ENCODE peak calls at places on chromosome 16, in eight cellular contexts. One of them, this sample, is unnamed.

GRCh38 chr16:88859381-88860091 is 2.6 kb downstream of the TRAPPC2L start:
- DNase-seq in thoracic aorta: no peak
- DNase-seq in CD8-positive, alpha-beta T cell: no peak
- DNase-seq in CD4-positive, alpha-beta memory T cell: no peak
- DNase-seq in endothelial cell of umbilical vein: no peak
- DNase-seq in K562: no peak
- DNase-seq in ovary: no peak
- DNase-seq in vagina: no peak
- DNase-seq in this sample: no peak

GRCh38 chr16:88784074-88784855 is 755 bp downstream of the PIEZO1 start:
- DNase-seq in thoracic aorta: no peak
- DNase-seq in CD4-positive, alpha-beta memory T cell: peak; percentile 43
- DNase-seq in vagina: no peak
- DNase-seq in K562: peak; percentile 77
- DNase-seq in ovary: peak; percentile 82
- DNase-seq in CD8-positive, alpha-beta T cell: no peak
- DNase-seq in endothelial cell of umbilical vein: peak; percentile 65
- DNase-seq in this sample: peak; percentile 71

GRCh38 chr16:88440111-88440510 is 13.0 kb upstream of the ZFPM1 start:
- DNase-seq in ovary: no peak
- DNase-seq in thoracic aorta: no peak
- DNase-seq in CD8-positive, alpha-beta T cell: no peak
- DNase-seq in CD4-positive, alpha-beta memory T cell: no peak
- DNase-seq in K562: no peak
- DNase-seq in endothelial cell of umbilical vein: no peak
- DNase-seq in vagina: no peak
- DNase-seq in this sample: no peak

GRCh38 chr16:30692381-30693074 is 6.4 kb upstream of the SRCAP start:
- DNase-seq in thoracic aorta: no peak
- DNase-seq in CD8-positive, alpha-beta T cell: no peak
- DNase-seq in vagina: no peak
- DNase-seq in CD4-positive, alpha-beta memory T cell: no peak
- DNase-seq in ovary: no peak
- DNase-seq in endothelial cell of umbilical vein: no peak
- DNase-seq in K562: no peak
- DNase-seq in this sample: no peak

GRCh38 chr16:84266451-84266850 is 26.6 kb upstream of the KCNG4 start:
- DNase-seq in vagina: no peak
- DNase-seq in CD4-positive, alpha-beta memory T cell: peak; percentile 17
- DNase-seq in CD8-positive, alpha-beta T cell: no peak
- DNase-seq in endothelial cell of umbilical vein: peak; percentile 71
- DNase-seq in K562: peak; percentile 82
- DNase-seq in ovary: no peak
- DNase-seq in thoracic aorta: no peak
- DNase-seq in this sample: no peak

GRCh38 chr16:67544844-67545664 is 16.4 kb downstream of the RIPOR1 start:
- DNase-seq in endothelial cell of umbilical vein: no peak
- DNase-seq in thoracic aorta: no peak
- DNase-seq in ovary: no peak
- DNase-seq in CD8-positive, alpha-beta T cell: no peak
- DNase-seq in K562: no peak
- DNase-seq in CD4-positive, alpha-beta memory T cell: no peak
- DNase-seq in vagina: no peak
- DNase-seq in this sample: no peak

GRCh38 chr16:89408315-89408714 is 82.0 kb downstream of the ANKRD11 start:
- DNase-seq in CD8-positive, alpha-beta T cell: no peak
- DNase-seq in K562: no peak
- DNase-seq in thoracic aorta: no peak
- DNase-seq in vagina: no peak
- DNase-seq in CD4-positive, alpha-beta memory T cell: no peak
- DNase-seq in endothelial cell of umbilical vein: no peak
- DNase-seq in ovary: no peak
- DNase-seq in this sample: no peak

GRCh38 chr16:68417711-68418301 is 30.5 kb downstream of the SMPD3 start:
- DNase-seq in vagina: no peak
- DNase-seq in K562: peak; percentile 13
- DNase-seq in ovary: no peak
- DNase-seq in CD4-positive, alpha-beta memory T cell: peak; percentile 82
- DNase-seq in CD8-positive, alpha-beta T cell: peak; percentile 89
- DNase-seq in thoracic aorta: no peak
- DNase-seq in endothelial cell of umbilical vein: peak; percentile 9
- DNase-seq in this sample: peak; percentile 74

GRCh38 chr16:79628501-79628975 is 28.0 kb upstream of the MAF start:
- DNase-seq in K562: no peak
- DNase-seq in ovary: no peak
- DNase-seq in thoracic aorta: no peak
- DNase-seq in CD4-positive, alpha-beta memory T cell: no peak
- DNase-seq in endothelial cell of umbilical vein: no peak
- DNase-seq in vagina: no peak
- DNase-seq in CD8-positive, alpha-beta T cell: no peak
- DNase-seq in this sample: no peak

GRCh38 chr16:5875416-5875815 is 777.8 kb upstream of the EEF2KMT start:
- DNase-seq in CD4-positive, alpha-beta memory T cell: no peak
- DNase-seq in CD8-positive, alpha-beta T cell: no peak
- DNase-seq in endothelial cell of umbilical vein: no peak
- DNase-seq in thoracic aorta: no peak
- DNase-seq in ovary: no peak
- DNase-seq in K562: no peak
- DNase-seq in vagina: no peak
- DNase-seq in this sample: no peak

GRCh38 chr16:16075463-16076399 is 126.3 kb downstream of the ABCC1 start:
- DNase-seq in thoracic aorta: no peak
- DNase-seq in CD4-positive, alpha-beta memory T cell: no peak
- DNase-seq in K562: no peak
- DNase-seq in ovary: peak; percentile 71
- DNase-seq in endothelial cell of umbilical vein: no peak
- DNase-seq in CD8-positive, alpha-beta T cell: no peak
- DNase-seq in vagina: no peak
- DNase-seq in this sample: no peak

GRCh38 chr16:86470964-86471363 is 39.4 kb upstream of the FOXF1 start:
- DNase-seq in CD4-positive, alpha-beta memory T cell: no peak
- DNase-seq in CD8-positive, alpha-beta T cell: no peak
- DNase-seq in endothelial cell of umbilical vein: no peak
- DNase-seq in vagina: no peak
- DNase-seq in K562: no peak
- DNase-seq in ovary: no peak
- DNase-seq in thoracic aorta: no peak
- DNase-seq in this sample: no peak
- H3K27me3 ChIP-seq in CD4-positive, alpha-beta memory T cell: no peaks in the 10 kb centered on the region
- H3K27me3 ChIP-seq in CD8-positive, alpha-beta T cell: no peaks in the 10 kb centered on the region
- H3K27me3 ChIP-seq in endothelial cell of umbilical vein: peaks cover 2% of the 10 kb centered on the region
- H3K27me3 ChIP-seq in vagina: no peaks in the 10 kb centered on the region
- H3K27me3 ChIP-seq in K562: peaks cover 3% of the 10 kb centered on the region
- H3K27me3 ChIP-seq in ovary: no peaks in the 10 kb centered on the region
- H3K27me3 ChIP-seq in thoracic aorta: no peaks in the 10 kb centered on the region
- H3K27me3 ChIP-seq in this sample: no peaks in the 10 kb centered on the region

GRCh38 chr16:552171-552570 is 8.0 kb upstream of the PRR35 start:
- DNase-seq in CD4-positive, alpha-beta memory T cell: no peak
- DNase-seq in vagina: no peak
- DNase-seq in K562: no peak
- DNase-seq in thoracic aorta: no peak
- DNase-seq in CD8-positive, alpha-beta T cell: no peak
- DNase-seq in ovary: no peak
- DNase-seq in endothelial cell of umbilical vein: no peak
- DNase-seq in this sample: no peak

GRCh38 chr16:546909-547770 is 13.1 kb upstream of the PRR35 start:
- DNase-seq in thoracic aorta: no peak
- DNase-seq in vagina: no peak
- DNase-seq in CD4-positive, alpha-beta memory T cell: peak; percentile 28
- DNase-seq in CD8-positive, alpha-beta T cell: peak; percentile 69
- DNase-seq in K562: peak; percentile 63
- DNase-seq in endothelial cell of umbilical vein: peak; percentile 21
- DNase-seq in ovary: peak; percentile 91
- DNase-seq in this sample: peak; percentile 77

GRCh38 chr16:549544-550263 is 10.5 kb upstream of the PRR35 start:
- DNase-seq in CD4-positive, alpha-beta memory T cell: no peak
- DNase-seq in K562: no peak
- DNase-seq in endothelial cell of umbilical vein: no peak
- DNase-seq in CD8-positive, alpha-beta T cell: no peak
- DNase-seq in ovary: no peak
- DNase-seq in vagina: no peak
- DNase-seq in thoracic aorta: no peak
- DNase-seq in this sample: no peak

GRCh38 chr16:551210-551609 is 9.0 kb upstream of the PRR35 start:
- DNase-seq in vagina: no peak
- DNase-seq in thoracic aorta: no peak
- DNase-seq in CD4-positive, alpha-beta memory T cell: no peak
- DNase-seq in CD8-positive, alpha-beta T cell: no peak
- DNase-seq in endothelial cell of umbilical vein: no peak
- DNase-seq in ovary: no peak
- DNase-seq in K562: no peak
- DNase-seq in this sample: no peak

DNA sequence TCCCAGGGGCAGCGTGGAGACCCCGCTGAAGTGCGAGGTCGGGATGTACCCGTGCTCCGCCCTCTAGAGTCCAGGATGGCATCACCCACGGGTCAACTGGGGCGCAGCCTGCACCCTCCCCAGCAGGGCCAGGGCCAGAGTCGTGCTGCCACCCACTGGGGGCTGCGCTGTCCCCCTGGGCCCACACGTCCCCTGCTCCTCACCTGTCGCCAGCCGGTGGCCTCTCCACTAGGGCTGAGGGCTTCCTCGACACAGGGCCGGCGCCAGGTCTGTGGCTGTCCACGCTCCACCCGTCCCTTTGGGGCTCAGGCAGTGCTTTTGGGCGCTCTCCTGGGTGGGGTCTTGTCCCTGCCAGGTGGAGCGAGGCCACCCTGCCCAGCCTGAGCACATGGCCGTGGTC is 11.6 kb upstream of the PRR35 start:
- DNase-seq in ovary: no peak
- DNase-seq in vagina: no peak
- DNase-seq in K562: no peak
- DNase-seq in endothelial cell of umbilical vein: no peak
- DNase-seq in CD4-positive, alpha-beta memory T cell: no peak
- DNase-seq in CD8-positive, alpha-beta T cell: no peak
- DNase-seq in thoracic aorta: no peak
- DNase-seq in this sample: no peak
- H3K27ac ChIP-seq in ovary: no peak overlapping the region
- H3K27ac ChIP-seq in vagina: no peak overlapping the region
- H3K27ac ChIP-seq in K562: no peak overlapping the region
- H3K27ac ChIP-seq in endothelial cell of umbilical vein: no peak overlapping the region
- H3K27ac ChIP-seq in CD4-positive, alpha-beta memory T cell: no peak overlapping the region
- H3K27ac ChIP-seq in CD8-positive, alpha-beta T cell: no peak overlapping the region
- H3K27ac ChIP-seq in thoracic aorta: no peak overlapping the region
- H3K27ac ChIP-seq in this sample: no peak overlapping the region

GRCh38 chr16:23397464-23397863 is 55.5 kb downstream of the COG7 start:
- DNase-seq in vagina: no peak
- DNase-seq in K562: no peak
- DNase-seq in CD8-positive, alpha-beta T cell: no peak
- DNase-seq in endothelial cell of umbilical vein: no peak
- DNase-seq in CD4-positive, alpha-beta memory T cell: no peak
- DNase-seq in thoracic aorta: no peak
- DNase-seq in ovary: no peak
- DNase-seq in this sample: no peak

GRCh38 chr16:23402100-23402499 is 50.9 kb downstream of the COG7 start:
- DNase-seq in endothelial cell of umbilical vein: no peak
- DNase-seq in ovary: no peak
- DNase-seq in vagina: no peak
- DNase-seq in CD4-positive, alpha-beta memory T cell: no peak
- DNase-seq in K562: no peak
- DNase-seq in CD8-positive, alpha-beta T cell: no peak
- DNase-seq in thoracic aorta: no peak
- DNase-seq in this sample: no peak

GRCh38 chr16:23400387-23400930 is 52.5 kb downstream of the COG7 start:
- DNase-seq in vagina: no peak
- DNase-seq in CD8-positive, alpha-beta T cell: no peak
- DNase-seq in thoracic aorta: no peak
- DNase-seq in endothelial cell of umbilical vein: no peak
- DNase-seq in ovary: no peak
- DNase-seq in K562: no peak
- DNase-seq in CD4-positive, alpha-beta memory T cell: no peak
- DNase-seq in this sample: no peak

GRCh38 chr16:23401142-23401541 is 51.8 kb downstream of the COG7 start:
- DNase-seq in CD8-positive, alpha-beta T cell: no peak
- DNase-seq in thoracic aorta: no peak
- DNase-seq in K562: no peak
- DNase-seq in CD4-positive, alpha-beta memory T cell: no peak
- DNase-seq in vagina: no peak
- DNase-seq in ovary: no peak
- DNase-seq in endothelial cell of umbilical vein: no peak
- DNase-seq in this sample: no peak

GRCh38 chr16:23398987-23399805 is 53.8 kb downstream of the COG7 start:
- DNase-seq in thoracic aorta: no peak
- DNase-seq in vagina: no peak
- DNase-seq in CD4-positive, alpha-beta memory T cell: no peak
- DNase-seq in CD8-positive, alpha-beta T cell: no peak
- DNase-seq in endothelial cell of umbilical vein: no peak
- DNase-seq in ovary: no peak
- DNase-seq in K562: no peak
- DNase-seq in this sample: peak; percentile 29
- H3K4me1 ChIP-seq in thoracic aorta: no peaks in the 10 kb centered on the region
- H3K4me1 ChIP-seq in vagina: no peaks in the 10 kb centered on the region
- H3K4me1 ChIP-seq in CD4-positive, alpha-beta memory T cell: no peaks in the 10 kb centered on the region
- H3K4me1 ChIP-seq in CD8-positive, alpha-beta T cell: no peaks in the 10 kb centered on the region
- H3K4me1 ChIP-seq in endothelial cell of umbilical vein: peaks cover 4% of the 10 kb centered on the region
- H3K4me1 ChIP-seq in ovary: no peaks in the 10 kb centered on the region
- H3K4me1 ChIP-seq in K562: no peaks in the 10 kb centered on the region
- H3K4me1 ChIP-seq in this sample: no peaks in the 10 kb centered on the region

GRCh38 chr16:799111-799947 is 1.2 kb downstream of the GNG13 start:
- DNase-seq in CD4-positive, alpha-beta memory T cell: no peak
- DNase-seq in K562: no peak
- DNase-seq in thoracic aorta: no peak
- DNase-seq in vagina: no peak
- DNase-seq in endothelial cell of umbilical vein: no peak
- DNase-seq in CD8-positive, alpha-beta T cell: no peak
- DNase-seq in ovary: no peak
- DNase-seq in this sample: no peak
- H3K27me3 ChIP-seq in CD4-positive, alpha-beta memory T cell: peaks cover 4% of the 10 kb centered on the region
- H3K27me3 ChIP-seq in K562: no peaks in the 10 kb centered on the region
- H3K27me3 ChIP-seq in thoracic aorta: no peaks in the 10 kb centered on the region
- H3K27me3 ChIP-seq in vagina: no peaks in the 10 kb centered on the region
- H3K27me3 ChIP-seq in endothelial cell of umbilical vein: peaks cover 11% of the 10 kb centered on the region
- H3K27me3 ChIP-seq in CD8-positive, alpha-beta T cell: peaks cover 9% of the 10 kb centered on the region
- H3K27me3 ChIP-seq in ovary: peaks cover 9% of the 10 kb centered on the region
- H3K27me3 ChIP-seq in this sample: peaks cover 19% of the 10 kb centered on the region

GRCh38 chr16:81803332-81803731 is 24.2 kb downstream of the PLCG2 start:
- DNase-seq in CD4-positive, alpha-beta memory T cell: no peak
- DNase-seq in thoracic aorta: no peak
- DNase-seq in K562: no peak
- DNase-seq in vagina: no peak
- DNase-seq in endothelial cell of umbilical vein: no peak
- DNase-seq in ovary: no peak
- DNase-seq in CD8-positive, alpha-beta T cell: no peak
- DNase-seq in this sample: no peak
- H3K27ac ChIP-seq in CD4-positive, alpha-beta memory T cell: no peak overlapping the region
- H3K27ac ChIP-seq in thoracic aorta: no peak overlapping the region
- H3K27ac ChIP-seq in K562: no peak overlapping the region
- H3K27ac ChIP-seq in vagina: no peak overlapping the region
- H3K27ac ChIP-seq in endothelial cell of umbilical vein: no peak overlapping the region
- H3K27ac ChIP-seq in ovary: no peak overlapping the region
- H3K27ac ChIP-seq in CD8-positive, alpha-beta T cell: no peak overlapping the region
- H3K27ac ChIP-seq in this sample: no peak overlapping the region

GRCh38 chr16:49636608-49637007 is 219.3 kb downstream of the ZNF423 start:
- DNase-seq in CD4-positive, alpha-beta memory T cell: no peak
- DNase-seq in CD8-positive, alpha-beta T cell: no peak
- DNase-seq in ovary: no peak
- DNase-seq in vagina: no peak
- DNase-seq in K562: no peak
- DNase-seq in thoracic aorta: no peak
- DNase-seq in endothelial cell of umbilical vein: no peak
- DNase-seq in this sample: no peak
- H3K4me1 ChIP-seq in CD4-positive, alpha-beta memory T cell: no peaks in the 10 kb centered on the region
- H3K4me1 ChIP-seq in CD8-positive, alpha-beta T cell: no peaks in the 10 kb centered on the region
- H3K4me1 ChIP-seq in ovary: peaks cover 30% of the 10 kb centered on the region
- H3K4me1 ChIP-seq in vagina: peaks cover 37% of the 10 kb centered on the region
- H3K4me1 ChIP-seq in K562: peaks cover 10% of the 10 kb centered on the region
- H3K4me1 ChIP-seq in thoracic aorta: peaks cover 38% of the 10 kb centered on the region
- H3K4me1 ChIP-seq in endothelial cell of umbilical vein: peaks cover 13% of the 10 kb centered on the region
- H3K4me1 ChIP-seq in this sample: no peaks in the 10 kb centered on the region

GRCh38 chr16:3030872-3031212 is 5.9 kb downstream of the BICDL2 start:
- DNase-seq in CD4-positive, alpha-beta memory T cell: no peak
- DNase-seq in CD8-positive, alpha-beta T cell: no peak
- DNase-seq in K562: no peak
- DNase-seq in thoracic aorta: no peak
- DNase-seq in endothelial cell of umbilical vein: no peak
- DNase-seq in ovary: no peak
- DNase-seq in vagina: no peak
- DNase-seq in this sample: no peak
- H3K27me3 ChIP-seq in CD4-positive, alpha-beta memory T cell: peaks cover 19% of the 10 kb centered on the region
- H3K27me3 ChIP-seq in CD8-positive, alpha-beta T cell: peaks cover 28% of the 10 kb centered on the region
- H3K27me3 ChIP-seq in K562: peaks cover 27% of the 10 kb centered on the region
- H3K27me3 ChIP-seq in thoracic aorta: peaks cover 7% of the 10 kb centered on the region
- H3K27me3 ChIP-seq in endothelial cell of umbilical vein: peaks cover 43% of the 10 kb centered on the region
- H3K27me3 ChIP-seq in ovary: peaks cover 2% of the 10 kb centered on the region
- H3K27me3 ChIP-seq in vagina: peaks cover 6% of the 10 kb centered on the region
- H3K27me3 ChIP-seq in this sample: no peaks in the 10 kb centered on the region